ENCODE peak calls at places on chromosomes 4 and X, in ten cellular contexts. A is upper lobe of right lung; I is CD8-positive, alpha-beta memory T cell; C is choroid plexus epithelial cell; Z is PC-3; G is AG10803; Y is IMR-90; T is left lung; M is mucosa of descending colon; O is aorta. L is an unnamed sample.

GRCh38 chr4:10582059-10582686 is 102.4 kb downstream of the CLNK start:
- DNase-seq in A (no peak), I (peak; percentile 17), C (peak; percentile 80), Z (peak; percentile 63), G (peak; percentile 48), Y (peak; percentile 69), T (no peak), M (peak; percentile 31), O (peak; percentile 53), L (no peak)

GRCh38 chrX:147917700-147918694 is 6.3 kb downstream of the FMR1 start:
- DNase-seq in A (no peak), I (peak; percentile 25), C (peak; percentile 41), Z (no peak), G (peak; percentile 24), Y (peak; percentile 4), T (no peak), M (no peak), O (no peak), L (peak; percentile 8)

GRCh38 chr4:6410664-6411063 is 61.8 kb downstream of the PPP2R2C start:
- DNase-seq in A (peak; percentile 9), I (no peak), C (no peak), Z (no peak), G (no peak), Y (no peak), T (no peak), M (no peak), O (no peak), L (no peak)

GRCh38 chr4:80831383-80832361 is 198.8 kb upstream of the BMP3 start:
- DNase-seq in A (no peak), I (no peak), C (no peak), Z (peak; percentile 32), G (peak; percentile 13), Y (peak; percentile 38), T (no peak), M (no peak), O (no peak), L (no peak)

GRCh38 chr4:17280266-17280665 is 231.6 kb downstream of the QDPR start:
- DNase-seq in A (no peak), I (no peak), C (no peak), Z (no peak), G (no peak), Y (no peak), T (no peak), M (no peak), O (no peak), L (no peak)

GRCh38 chr4:54843946-54844345 is 186.2 kb downstream of the KIT start:
- DNase-seq in A (no peak), I (no peak), C (no peak), Z (no peak), G (no peak), Y (no peak), T (no peak), M (no peak), O (no peak), L (no peak)

GRCh38 chrX:151396827-151397740 is at the start of gene VMA21:
- DNase-seq in A (peak; percentile 96), I (peak; percentile 83), C (peak; percentile 88), Z (peak; percentile 81), G (peak; percentile 88), Y (peak; percentile 82), T (peak; percentile 87), M (peak; percentile 88), O (peak; percentile 93), L (peak; percentile 38)

GRCh38 chrX:13697976-13698375 is 9.0 kb downstream of the RAB9A start:
- DNase-seq in A (no peak), I (no peak), C (no peak), Z (no peak), G (no peak), Y (no peak), T (no peak), M (no peak), O (no peak), L (no peak)

DNA sequence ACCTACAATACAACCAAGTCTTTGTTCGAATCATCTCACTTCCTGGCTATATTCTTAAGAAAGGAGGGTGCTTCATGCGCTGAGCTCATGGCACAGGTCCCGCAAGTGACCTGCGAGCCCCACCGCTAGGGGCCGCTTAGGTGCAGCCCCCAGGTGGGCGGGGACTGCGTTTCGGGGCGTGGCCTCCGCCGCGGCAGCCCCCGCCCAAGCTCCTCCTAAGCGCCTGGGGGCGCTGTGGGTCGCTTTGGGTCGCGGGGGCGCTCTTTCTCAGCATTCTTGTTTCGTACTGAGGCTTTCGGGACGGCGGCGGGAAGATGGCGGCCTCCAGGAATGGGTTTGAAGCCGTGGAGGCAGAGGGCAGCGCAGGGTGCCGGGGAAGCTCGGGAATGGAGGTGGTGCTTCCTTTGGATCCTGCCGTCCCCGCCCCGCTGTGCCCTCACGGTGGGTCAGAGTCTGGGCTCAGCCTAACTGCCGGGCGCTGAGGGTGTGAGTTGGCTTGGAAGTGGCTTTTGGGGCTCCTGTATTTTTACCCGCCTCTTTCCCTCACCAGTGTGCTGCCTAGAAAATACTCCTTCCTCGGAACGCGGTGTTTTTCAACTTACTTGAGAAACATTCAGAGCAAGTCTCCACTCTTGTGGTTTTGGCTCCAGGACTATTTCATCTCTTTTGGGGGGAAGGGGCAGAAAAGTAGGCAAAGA is at the start of gene ZCCHC4:
- DNase-seq in A (peak; percentile 95), I (peak; percentile 92), C (peak; percentile 95), Z (peak; percentile 83), G (peak; percentile 91), Y (peak; percentile 90), T (peak; percentile 89), M (peak; percentile 93), O (peak; percentile 93), L (peak; percentile 83)
- H3K4me3 ChIP-seq in A (peak within 1 kb of the TSS; percentile 77), I (peak within 1 kb of the TSS; percentile 90), C (peak within 1 kb of the TSS; percentile 92), Z (peak within 1 kb of the TSS; percentile 91), G (peak within 1 kb of the TSS; percentile 94), Y (peak within 1 kb of the TSS; percentile 79), T (peak within 1 kb of the TSS; percentile 56), M (peak within 1 kb of the TSS; percentile 50), O (peak within 1 kb of the TSS; percentile 89), L (peak within 1 kb of the TSS; percentile 90)

GRCh38 chrX:155028749-155029360 is 2.2 kb downstream of the FUNDC2 start:
- DNase-seq in A (no peak), I (no peak), C (peak; percentile 65), Z (peak; percentile 3), G (peak; percentile 44), Y (peak; percentile 39), T (no peak), M (no peak), O (no peak), L (no peak)

GRCh38 chrX:155027509-155028066 is 944 bp downstream of the FUNDC2 start:
- DNase-seq in A (no peak), I (peak; percentile 14), C (peak; percentile 89), Z (peak; percentile 38), G (peak; percentile 76), Y (peak; percentile 70), T (no peak), M (no peak), O (no peak), L (no peak)

GRCh38 chrX:155026420-155026726 is 271 bp upstream of the FUNDC2 start:
- DNase-seq in A (no peak), I (no peak), C (no peak), Z (no peak), G (no peak), Y (no peak), T (no peak), M (no peak), O (no peak), L (no peak)

GRCh38 chrX:155026727-155027508 is at the start of gene FUNDC2:
- DNase-seq in A (peak; percentile 97), I (peak; percentile 93), C (peak; percentile 95), Z (peak; percentile 92), G (peak; percentile 95), Y (peak; percentile 90), T (peak; percentile 94), M (peak; percentile 95), O (peak; percentile 96), L (peak; percentile 95)

DNA sequence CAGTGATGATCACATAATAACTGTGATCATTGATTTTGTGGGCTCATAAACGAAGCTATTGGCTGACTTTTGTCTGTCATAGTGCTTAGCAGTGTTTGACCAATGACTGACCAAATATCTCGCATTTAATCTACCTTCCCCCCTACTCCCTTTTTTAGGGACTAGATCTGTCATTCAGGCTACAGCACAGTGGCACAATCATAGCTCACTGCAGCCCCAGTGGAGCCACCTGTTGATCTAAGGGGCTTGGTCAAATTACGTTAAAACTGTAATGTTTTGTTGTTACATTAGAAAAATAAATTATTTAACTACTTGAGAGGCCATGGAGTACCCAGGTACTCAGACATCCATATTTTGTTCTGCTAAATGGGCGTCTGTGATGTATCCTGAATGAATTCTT is 1.5 kb downstream of the FUNDC2 start:
- DNase-seq in A (no peak), I (no peak), C (no peak), Z (peak; percentile 29), G (no peak), Y (no peak), T (no peak), M (no peak), O (no peak), L (no peak)
- H3K4me3 ChIP-seq in A (peak overlapping the region; percentile 60), I (peak overlapping the region; percentile 81), C (no peak overlapping the region), Z (peak overlapping the region; percentile 77), G (peak overlapping the region; percentile 76), Y (no peak overlapping the region), T (no peak overlapping the region), M (no peak overlapping the region), O (no peak overlapping the region), L (peak overlapping the region; percentile 60)

DNA sequence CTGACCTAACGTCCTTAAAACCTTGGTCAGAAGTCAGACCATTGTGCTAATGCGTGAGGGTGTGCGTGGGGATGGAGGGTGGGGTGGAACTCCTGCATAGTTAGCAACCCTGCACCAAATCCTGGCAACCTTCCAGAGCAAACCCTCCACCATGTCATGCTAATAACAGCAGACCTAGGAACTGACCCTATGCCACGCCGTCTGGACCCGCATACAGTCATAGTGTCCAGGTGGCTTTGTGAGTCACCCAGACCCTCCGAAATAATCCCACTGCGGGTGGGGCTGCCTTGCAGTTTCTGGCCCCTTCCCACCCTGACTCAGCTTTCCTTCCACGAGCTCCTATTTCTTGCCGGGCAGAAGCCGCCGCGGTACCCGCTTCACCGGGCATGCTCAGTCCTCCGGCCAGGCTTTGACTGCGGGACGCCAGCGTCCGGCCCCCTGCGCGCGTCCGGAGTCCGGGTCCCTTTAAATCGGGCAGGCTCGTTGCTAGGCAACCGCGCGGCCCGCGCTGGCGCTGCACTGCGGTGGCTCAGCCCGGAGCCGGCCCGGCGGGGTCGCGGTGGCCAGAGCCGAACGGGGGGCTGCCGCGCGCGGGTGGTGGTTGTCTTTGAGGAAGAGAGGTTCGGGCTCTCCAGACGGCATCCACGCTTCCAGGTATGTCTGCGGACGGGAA is at the start of gene CCDC160:
- DNase-seq in A (peak; percentile 73), I (no peak), C (peak; percentile 30), Z (peak; percentile 51), G (no peak), Y (no peak), T (peak; percentile 46), M (peak; percentile 43), O (peak; percentile 58), L (no peak)
- H3K4me3 ChIP-seq in A (peak within 1 kb of the TSS; percentile 43), I (no peak within 1 kb of the TSS), C (peak within 1 kb of the TSS; percentile 55), Z (peak within 1 kb of the TSS; percentile 74), G (peak within 1 kb of the TSS; percentile 3), Y (peak within 1 kb of the TSS; percentile 41), T (peak within 1 kb of the TSS; percentile 16), M (no peak within 1 kb of the TSS), O (peak within 1 kb of the TSS; percentile 1), L (no peak within 1 kb of the TSS)

GRCh38 chr4:115668396-115668795 is 555.0 kb upstream of the NDST4 start:
- DNase-seq in A (no peak), I (no peak), C (no peak), Z (no peak), G (no peak), Y (no peak), T (no peak), M (no peak), O (no peak), L (no peak)

DNA sequence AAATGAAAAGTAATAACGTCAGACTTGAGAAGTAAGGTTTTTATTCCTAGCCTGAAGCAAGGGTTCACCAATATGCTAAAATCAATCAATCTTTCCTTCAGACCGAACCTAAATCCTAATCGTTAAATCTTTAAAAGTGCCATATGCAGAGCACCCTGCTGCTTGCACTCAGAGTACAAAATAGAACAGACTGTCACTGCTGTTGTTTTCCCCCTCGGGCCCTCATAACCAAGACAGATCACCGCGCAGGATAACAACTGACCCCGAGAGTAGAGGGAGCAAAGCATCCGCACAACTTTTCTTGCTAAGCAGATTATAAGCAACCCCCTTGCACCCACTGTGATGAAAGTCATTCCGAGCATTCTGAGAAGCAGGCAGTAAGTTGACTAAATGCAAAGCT is 550.9 kb upstream of the NDST4 start:
- DNase-seq in A (no peak), I (no peak), C (no peak), Z (no peak), G (no peak), Y (no peak), T (no peak), M (no peak), O (no peak), L (no peak)
- H3K4me3 ChIP-seq in A (no peak overlapping the region), I (no peak overlapping the region), C (no peak overlapping the region), Z (no peak overlapping the region), G (no peak overlapping the region), Y (no peak overlapping the region), T (no peak overlapping the region), M (no peak overlapping the region), O (no peak overlapping the region), L (no peak overlapping the region)

L was measured in HL-60.